ENCODE peak calls at places on chromosomes 5 and 9, in seven cellular contexts. S is EL, Z is mesenchymal stem cell, H is NCI-H748 treated with DMSO at 0.1 percent for 48 hours, C is GM04504, Y is ELF-1, L is NCI-H1092 treated with DMSO at 0.1 percent for 48 hours. Q is an unnamed sample.

GRCh38 chr5:82363524-82363923 is 85.4 kb upstream of the RPS23 start:
- DNase-seq in S (no peak), Z (no peak), H (no peak), C (no peak), Y (no peak), L (no peak), Q (no peak)

GRCh38 chr5:132011561-132012384 is at the start of gene ACSL6:
- DNase-seq in S (no peak), Z (peak), H (no peak), C (no peak), Y (no peak), L (no peak), Q (no peak)

GRCh38 chr9:113471143-113471542 is 7.6 kb downstream of the RGS3 start:
- DNase-seq in S (no peak), Z (no peak), H (no peak), C (no peak), Y (peak), L (no peak), Q (no peak)

GRCh38 chr5:74483001-74483400 is 157.5 kb downstream of the ENC1 start:
- DNase-seq in S (no peak), Z (no peak), H (no peak), C (no peak), Y (peak), L (no peak), Q (no peak)

GRCh38 chr9:95037789-95038521 is 279.6 kb downstream of the FANCC start:
- DNase-seq in S (no peak), Z (no peak), H (no peak), C (no peak), Y (no peak), L (no peak), Q (no peak)

GRCh38 chr9:137255448-137256114 is 454 bp downstream of the NELFB start:
- DNase-seq in S (peak), Z (peak), H (no peak), C (no peak), Y (no peak), L (no peak), Q (peak)

GRCh38 chr5:73412597-73412988 is 36.0 kb downstream of the FOXD1 start:
- DNase-seq in S (peak), Z (no peak), H (no peak), C (no peak), Y (no peak), L (no peak), Q (no peak)

GRCh38 chr5:122362361-122362760 is 50.3 kb downstream of the SNCAIP start:
- DNase-seq in S (no peak), Z (no peak), H (no peak), C (no peak), Y (no peak), L (no peak), Q (peak)

GRCh38 chr5:180286-180918 is 10.9 kb upstream of the LRRC14B start:
- DNase-seq in S (no peak), Z (no peak), H (no peak), C (no peak), Y (peak), L (no peak), Q (no peak)

GRCh38 chr5:143931389-143931984 is 119.5 kb downstream of the HMHB1 start:
- DNase-seq in S (no peak), Z (no peak), H (no peak), C (no peak), Y (no peak), L (peak), Q (no peak)

GRCh38 chr5:175862131-175863012 is 9.0 kb upstream of the CPLX2 start:
- DNase-seq in S (no peak), Z (no peak), H (no peak), C (no peak), Y (no peak), L (peak), Q (no peak)

Q was measured in endothelial cell of umbilical vein.